ENCODE peak calls at places on chromosomes 4 and X, in five cellular contexts. J is astrocyte of the spinal cord, Q is fibroblast of gingiva, M is HS-5, U is NCI-H2171. S is an unnamed sample.
A peak's percentile ranks its signal among the peaks of the same experiment; 100 is the strongest.

GRCh38 chr4:135434936-135435335 is 1233.3 kb upstream of the PABPC4L start:
- DNase-seq in J (no peak), Q (no peak), M (no peak), U (no peak), S (peak; percentile 39)

GRCh38 chr4:170281027-170281426 is 191.3 kb upstream of the AADAT start:
- DNase-seq in J (no peak), Q (no peak), M (no peak), U (no peak), S (no peak)

GRCh38 chr4:85825937-85826678 is 351.2 kb downstream of the ARHGAP24 start:
- DNase-seq in J (peak; percentile 66), Q (peak; percentile 58), M (no peak), U (peak; percentile 49), S (no peak)

GRCh38 chr4:2929469-2929868 is 33.7 kb downstream of the NOP14 start:
- DNase-seq in J (no peak), Q (no peak), M (no peak), U (no peak), S (no peak)

GRCh38 chr4:184424993-184425758 is 49.2 kb downstream of the IRF2 start:
- DNase-seq in J (no peak), Q (peak; percentile 16), M (no peak), U (no peak), S (peak; percentile 51)

GRCh38 chr4:71396382-71396781 is 57.6 kb downstream of the SLC4A4 start:
- DNase-seq in J (peak; percentile 43), Q (no peak), M (no peak), U (no peak), S (peak; percentile 68)

GRCh38 chr4:102761478-102761790 is 666 bp upstream of the MANBA start:
- DNase-seq in J (no peak), Q (peak; percentile 2), M (no peak), U (no peak), S (no peak)

GRCh38 chr4:151688785-151689043 is 72.1 kb downstream of the GATB start:
- DNase-seq in J (no peak), Q (no peak), M (no peak), U (no peak), S (no peak)

GRCh38 chrX:79081895-79082512 is 62.5 kb upstream of the GPR174 start:
- DNase-seq in J (peak; percentile 28), Q (peak; percentile 22), M (peak; percentile 18), U (no peak), S (no peak)

GRCh38 chrX:153774576-153775292 is 6.1 kb upstream of the SRPK3 start:
- DNase-seq in J (no peak), Q (no peak), M (no peak), U (no peak), S (no peak)

GRCh38 chr4:114734581-114734980 is 136.0 kb downstream of the UGT8 start:
- DNase-seq in J (peak; percentile 5), Q (no peak), M (no peak), U (peak; percentile 24), S (peak; percentile 12)

GRCh38 chr4:186881521-186882220 is 158.0 kb upstream of the FAT1 start:
- DNase-seq in J (peak; percentile 85), Q (peak; percentile 4), M (peak; percentile 25), U (no peak), S (peak; percentile 67)

GRCh38 chr4:56469489-56470210 is 2.2 kb downstream of the SRP72 start:
- DNase-seq in J (no peak), Q (no peak), M (no peak), U (no peak), S (no peak)

GRCh38 chr4:122045533-122045932 is 93.7 kb upstream of the TRPC3 start:
- DNase-seq in J (peak; percentile 93), Q (peak; percentile 98), M (peak; percentile 99), U (peak; percentile 27), S (peak; percentile 91)

GRCh38 chr4:144451771-144452170 is 194.2 kb upstream of the HHIP start:
- DNase-seq in J (peak; percentile 5), Q (no peak), M (no peak), U (no peak), S (no peak)

GRCh38 chr4:2362286-2363055 is 56.0 kb downstream of the ZFYVE28 start:
- DNase-seq in J (no peak), Q (no peak), M (no peak), U (no peak), S (no peak)

GRCh38 chrX:645024-645376 is 14.4 kb downstream of the SHOX start:
- DNase-seq in J (no peak), Q (no peak), M (no peak), U (no peak), S (no peak)

GRCh38 chrX:12138366-12139313 is at the start of gene FRMPD4:
- DNase-seq in J (no peak), Q (no peak), M (no peak), U (no peak), S (no peak)

GRCh38 chrX:152895724-152896420 is 2.0 kb upstream of the ZNF185 start:
- DNase-seq in J (no peak), Q (no peak), M (no peak), U (no peak), S (peak; percentile 30)

GRCh38 chrX:97132654-97133415 is 249.1 kb downstream of the RPA4 start:
- DNase-seq in J (no peak), Q (no peak), M (no peak), U (no peak), S (no peak)

GRCh38 chrX:125765347-125765746 is 400.7 kb downstream of the DCAF12L2 start:
- DNase-seq in J (no peak), Q (no peak), M (no peak), U (no peak), S (no peak)

GRCh38 chr4:186820371-186820990 is 96.8 kb upstream of the FAT1 start:
- DNase-seq in J (peak; percentile 71), Q (peak; percentile 14), M (no peak), U (peak; percentile 2), S (no peak)

GRCh38 chrX:77960567-77960966 is 8.9 kb downstream of the PGAM4 start:
- DNase-seq in J (no peak), Q (no peak), M (no peak), U (no peak), S (no peak)

GRCh38 chr4:8346838-8347605 is 77.5 kb downstream of the HTRA3 start:
- DNase-seq in J (no peak), Q (no peak), M (no peak), U (no peak), S (no peak)

GRCh38 chr4:22471419-22471818 is 44.4 kb downstream of the ADGRA3 start:
- DNase-seq in J (no peak), Q (no peak), M (no peak), U (no peak), S (no peak)

S was measured in foreskin keratinocyte.